ENCODE peak calls at places on chromosomes 1 and 21, in eight cellular contexts. One of them, this sample, is unnamed.

GRCh38 chr1:32349211-32349708 is 13.0 kb downstream of the FAM229A start:
- DNase-seq in tibial artery: peak; percentile 50
- DNase-seq in astrocyte: peak; percentile 49
- DNase-seq in K562: no peak
- DNase-seq in GM12878: no peak
- DNase-seq in thoracic aorta: no peak
- DNase-seq in BJ: no peak
- DNase-seq in left ventricle myocardium inferior: peak; percentile 62
- DNase-seq in this sample: no peak

GRCh38 chr1:7508052-7508745 is 262.9 kb upstream of the VAMP3 start:
- DNase-seq in tibial artery: no peak
- DNase-seq in astrocyte: no peak
- DNase-seq in BJ: no peak
- DNase-seq in left ventricle myocardium inferior: no peak
- DNase-seq in K562: no peak
- DNase-seq in GM12878: no peak
- DNase-seq in thoracic aorta: no peak
- DNase-seq in this sample: no peak

GRCh38 chr1:222644649-222645005 is 26.7 kb downstream of the MIA3 start:
- DNase-seq in tibial artery: no peak
- DNase-seq in thoracic aorta: no peak
- DNase-seq in astrocyte: peak; percentile 15
- DNase-seq in K562: no peak
- DNase-seq in GM12878: no peak
- DNase-seq in left ventricle myocardium inferior: no peak
- DNase-seq in BJ: no peak
- DNase-seq in this sample: no peak

GRCh38 chr1:30068787-30069472 is 654.5 kb downstream of the MATN1 start:
- DNase-seq in K562: no peak
- DNase-seq in astrocyte: no peak
- DNase-seq in BJ: no peak
- DNase-seq in left ventricle myocardium inferior: no peak
- DNase-seq in tibial artery: no peak
- DNase-seq in thoracic aorta: no peak
- DNase-seq in GM12878: no peak
- DNase-seq in this sample: no peak

GRCh38 chr1:200512191-200512590 is 102.4 kb upstream of the ZNF281 start:
- DNase-seq in K562: no peak
- DNase-seq in thoracic aorta: no peak
- DNase-seq in GM12878: no peak
- DNase-seq in astrocyte: peak; percentile 89
- DNase-seq in BJ: no peak
- DNase-seq in left ventricle myocardium inferior: no peak
- DNase-seq in tibial artery: no peak
- DNase-seq in this sample: no peak

GRCh38 chr21:42062543-42063022 is 8.5 kb upstream of the UMODL1 start:
- DNase-seq in GM12878: peak; percentile 82
- DNase-seq in left ventricle myocardium inferior: no peak
- DNase-seq in BJ: no peak
- DNase-seq in K562: no peak
- DNase-seq in astrocyte: no peak
- DNase-seq in thoracic aorta: no peak
- DNase-seq in tibial artery: peak; percentile 59
- DNase-seq in this sample: peak; percentile 54

GRCh38 chr1:6026095-6026809 is 19.4 kb upstream of the KCNAB2 start:
- DNase-seq in BJ: no peak
- DNase-seq in thoracic aorta: peak; percentile 25
- DNase-seq in astrocyte: no peak
- DNase-seq in K562: peak; percentile 47
- DNase-seq in GM12878: peak; percentile 83
- DNase-seq in tibial artery: peak; percentile 76
- DNase-seq in left ventricle myocardium inferior: peak; percentile 90
- DNase-seq in this sample: peak; percentile 98

GRCh38 chr1:160309183-160309535 is 24.2 kb upstream of the PEX19 start:
- DNase-seq in astrocyte: no peak
- DNase-seq in BJ: no peak
- DNase-seq in tibial artery: no peak
- DNase-seq in K562: no peak
- DNase-seq in left ventricle myocardium inferior: no peak
- DNase-seq in thoracic aorta: no peak
- DNase-seq in GM12878: no peak
- DNase-seq in this sample: no peak

GRCh38 chr1:54543729-54544496 is 4.1 kb upstream of the ACOT11 start:
- DNase-seq in left ventricle myocardium inferior: no peak
- DNase-seq in tibial artery: no peak
- DNase-seq in thoracic aorta: no peak
- DNase-seq in GM12878: no peak
- DNase-seq in K562: no peak
- DNase-seq in astrocyte: peak; percentile 85
- DNase-seq in BJ: no peak
- DNase-seq in this sample: no peak

GRCh38 chr21:14259669-14260458 is 43.9 kb downstream of the RBM11 start:
- DNase-seq in left ventricle myocardium inferior: no peak
- DNase-seq in BJ: no peak
- DNase-seq in astrocyte: peak; percentile 13
- DNase-seq in thoracic aorta: no peak
- DNase-seq in GM12878: no peak
- DNase-seq in K562: peak; percentile 26
- DNase-seq in tibial artery: no peak
- DNase-seq in this sample: no peak

GRCh38 chr1:151157067-151157531 is 650 bp downstream of the TNFAIP8L2 start:
- DNase-seq in BJ: no peak
- DNase-seq in left ventricle myocardium inferior: no peak
- DNase-seq in thoracic aorta: no peak
- DNase-seq in astrocyte: no peak
- DNase-seq in GM12878: no peak
- DNase-seq in K562: no peak
- DNase-seq in tibial artery: no peak
- DNase-seq in this sample: no peak

GRCh38 chr1:48859429-48859828 is 82.7 kb upstream of the BEND5 start:
- DNase-seq in K562: no peak
- DNase-seq in thoracic aorta: no peak
- DNase-seq in left ventricle myocardium inferior: no peak
- DNase-seq in astrocyte: peak; percentile 55
- DNase-seq in BJ: no peak
- DNase-seq in tibial artery: no peak
- DNase-seq in GM12878: no peak
- DNase-seq in this sample: no peak

GRCh38 chr1:156746716-156747631 is 4.5 kb downstream of the HDGF start:
- DNase-seq in left ventricle myocardium inferior: peak; percentile 93
- DNase-seq in thoracic aorta: peak; percentile 93
- DNase-seq in tibial artery: peak; percentile 98
- DNase-seq in astrocyte: peak; percentile 83
- DNase-seq in K562: peak; percentile 87
- DNase-seq in GM12878: no peak
- DNase-seq in BJ: peak; percentile 64
- DNase-seq in this sample: peak; percentile 99

GRCh38 chr1:23727362-23727811 is 15.9 kb upstream of the ELOA start:
- DNase-seq in thoracic aorta: no peak
- DNase-seq in K562: no peak
- DNase-seq in astrocyte: no peak
- DNase-seq in BJ: no peak
- DNase-seq in left ventricle myocardium inferior: peak; percentile 68
- DNase-seq in GM12878: no peak
- DNase-seq in tibial artery: peak; percentile 75
- DNase-seq in this sample: no peak

GRCh38 chr1:55481634-55482033 is 266.5 kb upstream of the USP24 start:
- DNase-seq in K562: no peak
- DNase-seq in thoracic aorta: no peak
- DNase-seq in astrocyte: peak; percentile 66
- DNase-seq in tibial artery: no peak
- DNase-seq in GM12878: no peak
- DNase-seq in BJ: no peak
- DNase-seq in left ventricle myocardium inferior: no peak
- DNase-seq in this sample: no peak

GRCh38 chr1:246128494-246129069 is 378.5 kb downstream of the SMYD3 start:
- DNase-seq in thoracic aorta: no peak
- DNase-seq in K562: no peak
- DNase-seq in GM12878: no peak
- DNase-seq in left ventricle myocardium inferior: no peak
- DNase-seq in BJ: no peak
- DNase-seq in astrocyte: no peak
- DNase-seq in tibial artery: no peak
- DNase-seq in this sample: no peak

GRCh38 chr1:23617019-23617418 is 57.7 kb upstream of the ID3 start:
- DNase-seq in thoracic aorta: no peak
- DNase-seq in tibial artery: no peak
- DNase-seq in left ventricle myocardium inferior: no peak
- DNase-seq in BJ: no peak
- DNase-seq in astrocyte: no peak
- DNase-seq in K562: no peak
- DNase-seq in GM12878: no peak
- DNase-seq in this sample: no peak

GRCh38 chr1:235236128-235236527 is 75.1 kb upstream of the RBM34 start:
- DNase-seq in thoracic aorta: no peak
- DNase-seq in astrocyte: no peak
- DNase-seq in K562: no peak
- DNase-seq in BJ: no peak
- DNase-seq in left ventricle myocardium inferior: no peak
- DNase-seq in GM12878: no peak
- DNase-seq in tibial artery: no peak
- DNase-seq in this sample: no peak

GRCh38 chr1:162015196-162015595 is 8.5 kb downstream of the OLFML2B start:
- DNase-seq in BJ: no peak
- DNase-seq in K562: no peak
- DNase-seq in astrocyte: no peak
- DNase-seq in tibial artery: no peak
- DNase-seq in left ventricle myocardium inferior: no peak
- DNase-seq in GM12878: no peak
- DNase-seq in thoracic aorta: no peak
- DNase-seq in this sample: no peak

GRCh38 chr1:2495546-2495945 is 19.5 kb downstream of the PLCH2 start:
- DNase-seq in thoracic aorta: no peak
- DNase-seq in BJ: no peak
- DNase-seq in tibial artery: no peak
- DNase-seq in astrocyte: no peak
- DNase-seq in K562: no peak
- DNase-seq in GM12878: no peak
- DNase-seq in left ventricle myocardium inferior: no peak
- DNase-seq in this sample: no peak

GRCh38 chr1:248631354-248632041 is 3.4 kb downstream of the OR2T11 start:
- DNase-seq in left ventricle myocardium inferior: no peak
- DNase-seq in BJ: no peak
- DNase-seq in tibial artery: no peak
- DNase-seq in thoracic aorta: no peak
- DNase-seq in GM12878: no peak
- DNase-seq in K562: no peak
- DNase-seq in astrocyte: no peak
- DNase-seq in this sample: no peak

GRCh38 chr1:56516539-56517252 is 62.7 kb downstream of the PLPP3 start:
- DNase-seq in left ventricle myocardium inferior: no peak
- DNase-seq in BJ: peak; percentile 13
- DNase-seq in astrocyte: peak; percentile 72
- DNase-seq in tibial artery: no peak
- DNase-seq in K562: peak; percentile 45
- DNase-seq in GM12878: peak; percentile 43
- DNase-seq in thoracic aorta: no peak
- DNase-seq in this sample: no peak

GRCh38 chr1:196466656-196467055 is 141.6 kb downstream of the KCNT2 start:
- DNase-seq in tibial artery: no peak
- DNase-seq in left ventricle myocardium inferior: no peak
- DNase-seq in K562: no peak
- DNase-seq in thoracic aorta: no peak
- DNase-seq in BJ: no peak
- DNase-seq in GM12878: no peak
- DNase-seq in astrocyte: peak; percentile 93
- DNase-seq in this sample: no peak

GRCh38 chr21:28632718-28633408 is 359.8 kb downstream of the LTN1 start:
- DNase-seq in left ventricle myocardium inferior: no peak
- DNase-seq in GM12878: no peak
- DNase-seq in astrocyte: peak; percentile 72
- DNase-seq in thoracic aorta: no peak
- DNase-seq in BJ: peak; percentile 28
- DNase-seq in K562: no peak
- DNase-seq in tibial artery: no peak
- DNase-seq in this sample: no peak

GRCh38 chr1:177927021-177927596 is 42.7 kb downstream of the SEC16B start:
- DNase-seq in thoracic aorta: no peak
- DNase-seq in astrocyte: peak; percentile 97
- DNase-seq in K562: no peak
- DNase-seq in BJ: peak; percentile 93
- DNase-seq in GM12878: no peak
- DNase-seq in tibial artery: no peak
- DNase-seq in left ventricle myocardium inferior: no peak
- DNase-seq in this sample: no peak

GRCh38 chr1:215845224-215845902 is 278.3 kb downstream of the KCTD3 start:
- DNase-seq in BJ: peak; percentile 46
- DNase-seq in GM12878: no peak
- DNase-seq in astrocyte: peak; percentile 87
- DNase-seq in K562: no peak
- DNase-seq in left ventricle myocardium inferior: no peak
- DNase-seq in thoracic aorta: no peak
- DNase-seq in tibial artery: no peak
- DNase-seq in this sample: no peak

GRCh38 chr21:31143021-31143420 is 104.7 kb upstream of the KRTAP19-8 start:
- DNase-seq in GM12878: no peak
- DNase-seq in K562: no peak
- DNase-seq in left ventricle myocardium inferior: no peak
- DNase-seq in tibial artery: no peak
- DNase-seq in astrocyte: no peak
- DNase-seq in thoracic aorta: no peak
- DNase-seq in BJ: no peak
- DNase-seq in this sample: no peak

GRCh38 chr21:34877485-34878128 is 171.5 kb downstream of the RUNX1 start:
- DNase-seq in K562: no peak
- DNase-seq in left ventricle myocardium inferior: no peak
- DNase-seq in BJ: no peak
- DNase-seq in astrocyte: no peak
- DNase-seq in tibial artery: no peak
- DNase-seq in GM12878: no peak
- DNase-seq in thoracic aorta: no peak
- DNase-seq in this sample: no peak
- H3K4me3 ChIP-seq in K562: no peak overlapping the region
- H3K4me3 ChIP-seq in left ventricle myocardium inferior: no peak overlapping the region
- H3K4me3 ChIP-seq in BJ: no peak overlapping the region
- H3K4me3 ChIP-seq in astrocyte: no peak overlapping the region
- H3K4me3 ChIP-seq in tibial artery: no peak overlapping the region
- H3K4me3 ChIP-seq in GM12878: no peak overlapping the region
- H3K4me3 ChIP-seq in thoracic aorta: no peak overlapping the region
- H3K4me3 ChIP-seq in this sample: no peak overlapping the region

GRCh38 chr1:183019860-183020259 is 3.4 kb upstream of the LAMC1 start:
- DNase-seq in GM12878: no peak
- DNase-seq in tibial artery: no peak
- DNase-seq in left ventricle myocardium inferior: no peak
- DNase-seq in K562: no peak
- DNase-seq in BJ: no peak
- DNase-seq in astrocyte: peak; percentile 68
- DNase-seq in thoracic aorta: no peak
- DNase-seq in this sample: no peak
- TF ChIP-seq CTCF in GM12878: no peak
- TF ChIP-seq CTCF in tibial artery: no peak
- TF ChIP-seq CTCF in left ventricle myocardium inferior: peak; percentile 37
- TF ChIP-seq CTCF in K562: no peak
- TF ChIP-seq CTCF in BJ: peak; percentile 29
- TF ChIP-seq CTCF in astrocyte: peak; percentile 18
- TF ChIP-seq CTCF in thoracic aorta: peak; percentile 12
- TF ChIP-seq CTCF in this sample: no peak

GRCh38 chr1:163668472-163668871 is 346.7 kb downstream of the NUF2 start:
- DNase-seq in GM12878: no peak
- DNase-seq in thoracic aorta: no peak
- DNase-seq in K562: no peak
- DNase-seq in left ventricle myocardium inferior: no peak
- DNase-seq in BJ: no peak
- DNase-seq in astrocyte: no peak
- DNase-seq in tibial artery: no peak
- DNase-seq in this sample: no peak
- H3K4me3 ChIP-seq in GM12878: no peak overlapping the region
- H3K4me3 ChIP-seq in thoracic aorta: no peak overlapping the region
- H3K4me3 ChIP-seq in K562: no peak overlapping the region
- H3K4me3 ChIP-seq in left ventricle myocardium inferior: no peak overlapping the region
- H3K4me3 ChIP-seq in BJ: no peak overlapping the region
- H3K4me3 ChIP-seq in astrocyte: no peak overlapping the region
- H3K4me3 ChIP-seq in tibial artery: no peak overlapping the region
- H3K4me3 ChIP-seq in this sample: no peak overlapping the region

GRCh38 chr1:203039609-203040517 is 13.6 kb downstream of the PPFIA4 start:
- DNase-seq in tibial artery: no peak
- DNase-seq in thoracic aorta: no peak
- DNase-seq in GM12878: no peak
- DNase-seq in K562: peak; percentile 54
- DNase-seq in BJ: no peak
- DNase-seq in astrocyte: no peak
- DNase-seq in left ventricle myocardium inferior: peak; percentile 18
- DNase-seq in this sample: peak; percentile 89
- TF ChIP-seq CTCF in tibial artery: no peak
- TF ChIP-seq CTCF in thoracic aorta: no peak
- TF ChIP-seq CTCF in GM12878: no peak
- TF ChIP-seq CTCF in K562: peak; percentile 56
- TF ChIP-seq CTCF in BJ: peak; percentile 24
- TF ChIP-seq CTCF in astrocyte: peak; percentile 22
- TF ChIP-seq CTCF in left ventricle myocardium inferior: peak; percentile 29
- TF ChIP-seq CTCF in this sample: peak; percentile 94

This sample was measured in WERI-Rb-1.